ENCODE peak calls at places on chromosomes 2 and 18, in five cellular contexts. One of them, this sample, is unnamed.

GRCh38 chr2:233053928-233054774 is 6.0 kb upstream of the INPP5D start:
- DNase-seq in K562: peak; percentile 84
- DNase-seq in HepG2: peak; percentile 43
- DNase-seq in H1: peak; percentile 94
- DNase-seq in GM12878: no peak
- DNase-seq in this sample: peak; percentile 48

GRCh38 chr2:230254152-230254881 is 28.8 kb downstream of the SP140 start:
- DNase-seq in K562: no peak
- DNase-seq in HepG2: no peak
- DNase-seq in H1: no peak
- DNase-seq in GM12878: no peak
- DNase-seq in this sample: no peak

GRCh38 chr2:185202416-185202815 is 536.2 kb upstream of the FSIP2 start:
- DNase-seq in K562: no peak
- DNase-seq in HepG2: no peak
- DNase-seq in H1: no peak
- DNase-seq in GM12878: no peak
- DNase-seq in this sample: no peak

GRCh38 chr2:145598434-145598833 is 1078.5 kb upstream of the ZEB2 start:
- DNase-seq in K562: no peak
- DNase-seq in HepG2: no peak
- DNase-seq in H1: no peak
- DNase-seq in GM12878: no peak
- DNase-seq in this sample: no peak

GRCh38 chr2:133365117-133365516 is 203.1 kb downstream of the NCKAP5 start:
- DNase-seq in K562: no peak
- DNase-seq in HepG2: no peak
- DNase-seq in H1: no peak
- DNase-seq in GM12878: no peak
- DNase-seq in this sample: no peak

GRCh38 chr18:8081267-8081666 is 514.2 kb downstream of the PTPRM start:
- DNase-seq in K562: no peak
- DNase-seq in HepG2: no peak
- DNase-seq in H1: no peak
- DNase-seq in GM12878: no peak
- DNase-seq in this sample: no peak

GRCh38 chr2:27494284-27494943 is 586 bp downstream of the FNDC4 start:
- DNase-seq in K562: peak; percentile 79
- DNase-seq in HepG2: peak; percentile 50
- DNase-seq in H1: peak; percentile 64
- DNase-seq in GM12878: no peak
- DNase-seq in this sample: no peak

GRCh38 chr2:27901219-27901618 is 10.7 kb downstream of the BABAM2 start:
- DNase-seq in K562: no peak
- DNase-seq in HepG2: no peak
- DNase-seq in H1: no peak
- DNase-seq in GM12878: no peak
- DNase-seq in this sample: no peak

GRCh38 chr2:67565761-67566160 is 168.6 kb downstream of the ETAA1 start:
- DNase-seq in K562: no peak
- DNase-seq in HepG2: no peak
- DNase-seq in H1: no peak
- DNase-seq in GM12878: no peak
- DNase-seq in this sample: no peak

GRCh38 chr2:137677466-137677865 is 286.8 kb upstream of the HNMT start:
- DNase-seq in K562: no peak
- DNase-seq in HepG2: no peak
- DNase-seq in H1: no peak
- DNase-seq in GM12878: no peak
- DNase-seq in this sample: no peak

GRCh38 chr2:191280834-191281756 is 35.9 kb downstream of the MYO1B start:
- DNase-seq in K562: no peak
- DNase-seq in HepG2: peak; percentile 35
- DNase-seq in H1: no peak
- DNase-seq in GM12878: no peak
- DNase-seq in this sample: no peak

GRCh38 chr18:68797901-68798300 is at the start of gene CCDC102B:
- DNase-seq in K562: no peak
- DNase-seq in HepG2: no peak
- DNase-seq in H1: no peak
- DNase-seq in GM12878: no peak
- DNase-seq in this sample: no peak

GRCh38 chr2:100606740-100607343 is 44.0 kb downstream of the PDCL3 start:
- DNase-seq in K562: peak; percentile 52
- DNase-seq in HepG2: peak; percentile 52
- DNase-seq in H1: peak; percentile 75
- DNase-seq in GM12878: no peak
- DNase-seq in this sample: peak; percentile 41

GRCh38 chr18:8176554-8176953 is 432.7 kb upstream of the RAB12 start:
- DNase-seq in K562: no peak
- DNase-seq in HepG2: peak; percentile 80
- DNase-seq in H1: no peak
- DNase-seq in GM12878: no peak
- DNase-seq in this sample: no peak

GRCh38 chr18:57771183-57771582 is 31.9 kb downstream of the ATP8B1 start:
- DNase-seq in K562: no peak
- DNase-seq in HepG2: no peak
- DNase-seq in H1: no peak
- DNase-seq in GM12878: no peak
- DNase-seq in this sample: no peak

GRCh38 chr18:74793746-74794145 is 196.1 kb downstream of the ZNF407 start:
- DNase-seq in K562: no peak
- DNase-seq in HepG2: no peak
- DNase-seq in H1: no peak
- DNase-seq in GM12878: no peak
- DNase-seq in this sample: no peak

GRCh38 chr2:193584001-193584400 is 1389.3 kb upstream of the TMEFF2 start:
- DNase-seq in K562: no peak
- DNase-seq in HepG2: peak; percentile 30
- DNase-seq in H1: peak; percentile 69
- DNase-seq in GM12878: no peak
- DNase-seq in this sample: peak; percentile 32

GRCh38 chr2:170984079-170984478 is 55.0 kb downstream of the GORASP2 start:
- DNase-seq in K562: no peak
- DNase-seq in HepG2: no peak
- DNase-seq in H1: no peak
- DNase-seq in GM12878: no peak
- DNase-seq in this sample: no peak

GRCh38 chr18:51668632-51669031 is 471.2 kb upstream of the MEX3C start:
- DNase-seq in K562: no peak
- DNase-seq in HepG2: no peak
- DNase-seq in H1: no peak
- DNase-seq in GM12878: no peak
- DNase-seq in this sample: no peak

GRCh38 chr2:101961287-101962242 is 30.2 kb upstream of the IL1R2 start:
- DNase-seq in K562: no peak
- DNase-seq in HepG2: peak; percentile 95
- DNase-seq in H1: no peak
- DNase-seq in GM12878: no peak
- DNase-seq in this sample: no peak

GRCh38 chr2:156435392-156435724 is 821 bp upstream of the GPD2 start:
- DNase-seq in K562: no peak
- DNase-seq in HepG2: no peak
- DNase-seq in H1: no peak
- DNase-seq in GM12878: no peak
- DNase-seq in this sample: no peak

GRCh38 chr18:48486762-48487161 is 52.1 kb upstream of the CTIF start:
- DNase-seq in K562: no peak
- DNase-seq in HepG2: no peak
- DNase-seq in H1: no peak
- DNase-seq in GM12878: no peak
- DNase-seq in this sample: no peak

GRCh38 chr2:241933175-241933911 is 63.8 kb downstream of the RTP5 start:
- DNase-seq in K562: no peak
- DNase-seq in HepG2: no peak
- DNase-seq in H1: no peak
- DNase-seq in GM12878: no peak
- DNase-seq in this sample: no peak

GRCh38 chr18:9102391-9103216 is at the start of gene NDUFV2:
- DNase-seq in K562: peak; percentile 100
- DNase-seq in HepG2: peak; percentile 87
- DNase-seq in H1: peak; percentile 98
- DNase-seq in GM12878: peak; percentile 77
- DNase-seq in this sample: peak; percentile 86

GRCh38 chr2:64284751-64285150 is 140.5 kb upstream of the PELI1 start:
- DNase-seq in K562: no peak
- DNase-seq in HepG2: no peak
- DNase-seq in H1: no peak
- DNase-seq in GM12878: no peak
- DNase-seq in this sample: no peak

DNA sequence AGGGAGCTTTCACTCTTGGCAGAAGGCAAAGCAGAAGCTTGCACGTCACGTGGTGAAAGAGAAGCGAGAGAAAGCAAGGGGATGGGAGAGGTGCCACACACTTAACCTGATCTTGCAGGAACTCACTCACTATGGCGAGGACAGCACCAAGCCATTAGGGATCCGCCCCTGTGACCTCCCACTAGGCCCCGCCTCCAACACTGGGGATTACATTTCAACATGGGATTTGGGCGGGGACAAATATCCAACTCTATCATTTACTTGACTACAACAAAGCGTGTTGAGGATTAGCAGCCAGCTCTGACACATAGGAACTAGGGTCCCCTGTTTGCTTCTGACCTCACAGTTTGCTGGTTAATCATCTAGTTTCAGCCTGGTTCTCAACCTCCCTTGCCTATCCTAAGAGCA is 35.8 kb downstream of the LBH start:
- DNase-seq in K562: peak; percentile 31
- DNase-seq in HepG2: no peak
- DNase-seq in H1: no peak
- DNase-seq in GM12878: no peak
- DNase-seq in this sample: no peak
- H3K4me3 ChIP-seq in K562: no peak overlapping the region
- H3K4me3 ChIP-seq in HepG2: no peak overlapping the region
- H3K4me3 ChIP-seq in H1: no peak overlapping the region
- H3K4me3 ChIP-seq in GM12878: no peak overlapping the region
- H3K4me3 ChIP-seq in this sample: no peak overlapping the region

DNA sequence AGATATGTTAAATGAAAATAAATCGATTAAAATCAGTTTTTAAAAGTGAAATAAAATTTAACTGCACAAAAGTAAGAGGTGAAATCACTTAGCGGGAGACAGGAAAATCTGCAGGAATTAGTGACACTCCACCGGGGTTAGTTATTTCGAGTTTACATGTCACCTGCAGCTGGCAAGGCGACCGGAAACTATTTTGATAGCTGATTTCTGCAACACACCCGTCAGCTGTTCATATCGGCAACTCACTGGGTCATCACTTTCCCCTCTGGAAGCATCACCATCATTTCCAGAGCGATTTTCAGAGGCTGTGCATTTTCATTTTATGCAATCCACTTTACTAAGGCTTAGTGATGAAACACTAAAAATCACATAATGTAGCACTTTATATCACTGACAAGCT is 52.9 kb downstream of the PXDN start:
- DNase-seq in K562: no peak
- DNase-seq in HepG2: no peak
- DNase-seq in H1: no peak
- DNase-seq in GM12878: no peak
- DNase-seq in this sample: no peak
- H4K20me1 ChIP-seq in K562: no peaks in the 10 kb centered on the region
- H4K20me1 ChIP-seq in HepG2: no peaks in the 10 kb centered on the region
- H4K20me1 ChIP-seq in H1: peaks cover 2% of the 10 kb centered on the region
- H4K20me1 ChIP-seq in GM12878: no peaks in the 10 kb centered on the region
- H4K20me1 ChIP-seq in this sample: no peaks in the 10 kb centered on the region

GRCh38 chr2:74080346-74080745 is 67.4 kb downstream of the BOLA3 start:
- DNase-seq in K562: no peak
- DNase-seq in HepG2: no peak
- DNase-seq in H1: no peak
- DNase-seq in GM12878: no peak
- DNase-seq in this sample: no peak

GRCh38 chr2:74083750-74084149 is 64.0 kb downstream of the BOLA3 start:
- DNase-seq in K562: peak; percentile 72
- DNase-seq in HepG2: no peak
- DNase-seq in H1: no peak
- DNase-seq in GM12878: no peak
- DNase-seq in this sample: no peak

GRCh38 chr2:74078467-74078866 is 69.2 kb downstream of the BOLA3 start:
- DNase-seq in K562: no peak
- DNase-seq in HepG2: no peak
- DNase-seq in H1: no peak
- DNase-seq in GM12878: no peak
- DNase-seq in this sample: no peak

GRCh38 chr2:74079522-74080341 is 68.0 kb downstream of the BOLA3 start:
- DNase-seq in K562: no peak
- DNase-seq in HepG2: no peak
- DNase-seq in H1: no peak
- DNase-seq in GM12878: peak; percentile 48
- DNase-seq in this sample: no peak

GRCh38 chr2:74081030-74081429 is 66.7 kb downstream of the BOLA3 start:
- DNase-seq in K562: no peak
- DNase-seq in HepG2: no peak
- DNase-seq in H1: no peak
- DNase-seq in GM12878: no peak
- DNase-seq in this sample: no peak
- TF ChIP-seq SIN3A in K562: no peak
- TF ChIP-seq SIN3A in HepG2: no peak
- TF ChIP-seq SIN3A in H1: no peak
- TF ChIP-seq SIN3A in GM12878: no peak
- TF ChIP-seq SIN3A in this sample: no peak

GRCh38 chr18:35117372-35117771 is 76.2 kb downstream of the MAPRE2 start:
- DNase-seq in K562: no peak
- DNase-seq in HepG2: no peak
- DNase-seq in H1: no peak
- DNase-seq in GM12878: no peak
- DNase-seq in this sample: no peak
- H3K4me3 ChIP-seq in K562: no peak overlapping the region
- H3K4me3 ChIP-seq in HepG2: no peak overlapping the region
- H3K4me3 ChIP-seq in H1: no peak overlapping the region
- H3K4me3 ChIP-seq in GM12878: no peak overlapping the region
- H3K4me3 ChIP-seq in this sample: no peak overlapping the region